ENCODE peak calls at places on chromosome 15, in eight cellular contexts. One of them, this sample, is unnamed. For H3K4me1, the result is how much of the 10 kb centered on the place peaks cover.

GRCh38 chr15:79372428-79372827 is 59.7 kb upstream of the MINAR1 start:
- DNase-seq in PC-3: no peak
- DNase-seq in trophoblast cell: no peak
- DNase-seq in ovary: no peak
- DNase-seq in naive thymus-derived CD4-positive, alpha-beta T cell: no peak
- DNase-seq in lower lobe of right lung: no peak
- DNase-seq in mesendoderm: peak
- DNase-seq in aorta: no peak
- DNase-seq in this sample: no peak

GRCh38 chr15:38471974-38472373 is 18.0 kb downstream of the FAM98B start:
- DNase-seq in PC-3: no peak
- DNase-seq in trophoblast cell: peak
- DNase-seq in ovary: no peak
- DNase-seq in naive thymus-derived CD4-positive, alpha-beta T cell: no peak
- DNase-seq in lower lobe of right lung: no peak
- DNase-seq in mesendoderm: no peak
- DNase-seq in aorta: no peak
- DNase-seq in this sample: no peak

GRCh38 chr15:66019377-66019776 is 150.1 kb downstream of the RAB11A start:
- DNase-seq in PC-3: no peak
- DNase-seq in trophoblast cell: no peak
- DNase-seq in ovary: no peak
- DNase-seq in naive thymus-derived CD4-positive, alpha-beta T cell: no peak
- DNase-seq in lower lobe of right lung: no peak
- DNase-seq in mesendoderm: peak
- DNase-seq in aorta: no peak
- DNase-seq in this sample: no peak

GRCh38 chr15:63332367-63333078 is 49.1 kb downstream of the CA12 start:
- DNase-seq in PC-3: peak
- DNase-seq in trophoblast cell: no peak
- DNase-seq in ovary: no peak
- DNase-seq in naive thymus-derived CD4-positive, alpha-beta T cell: no peak
- DNase-seq in lower lobe of right lung: no peak
- DNase-seq in mesendoderm: no peak
- DNase-seq in aorta: no peak
- DNase-seq in this sample: peak

GRCh38 chr15:60507596-60508424 is 28.9 kb upstream of the ICE2 start:
- DNase-seq in PC-3: peak
- DNase-seq in trophoblast cell: peak
- DNase-seq in ovary: no peak
- DNase-seq in naive thymus-derived CD4-positive, alpha-beta T cell: no peak
- DNase-seq in lower lobe of right lung: no peak
- DNase-seq in mesendoderm: peak
- DNase-seq in aorta: no peak
- DNase-seq in this sample: peak

GRCh38 chr15:79930509-79930908 is 33.7 kb upstream of the MTHFS start:
- DNase-seq in PC-3: no peak
- DNase-seq in trophoblast cell: peak
- DNase-seq in ovary: no peak
- DNase-seq in naive thymus-derived CD4-positive, alpha-beta T cell: no peak
- DNase-seq in lower lobe of right lung: no peak
- DNase-seq in mesendoderm: no peak
- DNase-seq in aorta: no peak
- DNase-seq in this sample: no peak

GRCh38 chr15:78800189-78800588 is 11.1 kb downstream of the ADAMTS7 start:
- DNase-seq in PC-3: no peak
- DNase-seq in trophoblast cell: peak
- DNase-seq in ovary: no peak
- DNase-seq in naive thymus-derived CD4-positive, alpha-beta T cell: no peak
- DNase-seq in lower lobe of right lung: no peak
- DNase-seq in mesendoderm: no peak
- DNase-seq in aorta: no peak
- DNase-seq in this sample: no peak

GRCh38 chr15:39502616-39503195 is 78.2 kb upstream of the THBS1 start:
- DNase-seq in PC-3: no peak
- DNase-seq in trophoblast cell: no peak
- DNase-seq in ovary: no peak
- DNase-seq in naive thymus-derived CD4-positive, alpha-beta T cell: no peak
- DNase-seq in lower lobe of right lung: no peak
- DNase-seq in mesendoderm: no peak
- DNase-seq in aorta: no peak
- DNase-seq in this sample: no peak

GRCh38 chr15:82554351-82554750 is 14.1 kb upstream of the RPS17 start:
- DNase-seq in PC-3: peak
- DNase-seq in trophoblast cell: no peak
- DNase-seq in ovary: no peak
- DNase-seq in naive thymus-derived CD4-positive, alpha-beta T cell: no peak
- DNase-seq in lower lobe of right lung: no peak
- DNase-seq in mesendoderm: no peak
- DNase-seq in aorta: no peak
- DNase-seq in this sample: no peak

GRCh38 chr15:77632760-77633133 is at the start of gene LINGO1:
- DNase-seq in PC-3: peak
- DNase-seq in trophoblast cell: no peak
- DNase-seq in ovary: peak
- DNase-seq in naive thymus-derived CD4-positive, alpha-beta T cell: no peak
- DNase-seq in lower lobe of right lung: no peak
- DNase-seq in mesendoderm: peak
- DNase-seq in aorta: no peak
- DNase-seq in this sample: no peak

GRCh38 chr15:35736150-35736549 is 190.2 kb upstream of the DPH6 start:
- DNase-seq in PC-3: peak
- DNase-seq in trophoblast cell: no peak
- DNase-seq in ovary: no peak
- DNase-seq in naive thymus-derived CD4-positive, alpha-beta T cell: no peak
- DNase-seq in lower lobe of right lung: no peak
- DNase-seq in mesendoderm: no peak
- DNase-seq in aorta: no peak
- DNase-seq in this sample: no peak

GRCh38 chr15:66071621-66072295 is 181.8 kb downstream of the MEGF11 start:
- DNase-seq in PC-3: no peak
- DNase-seq in trophoblast cell: no peak
- DNase-seq in ovary: no peak
- DNase-seq in naive thymus-derived CD4-positive, alpha-beta T cell: no peak
- DNase-seq in lower lobe of right lung: no peak
- DNase-seq in mesendoderm: no peak
- DNase-seq in aorta: no peak
- DNase-seq in this sample: no peak

GRCh38 chr15:74238984-74239645 is 3.0 kb downstream of the CCDC33 start:
- DNase-seq in PC-3: no peak
- DNase-seq in trophoblast cell: no peak
- DNase-seq in ovary: no peak
- DNase-seq in naive thymus-derived CD4-positive, alpha-beta T cell: no peak
- DNase-seq in lower lobe of right lung: no peak
- DNase-seq in mesendoderm: no peak
- DNase-seq in aorta: no peak
- DNase-seq in this sample: no peak

GRCh38 chr15:29819979-29820801 is 2.1 kb downstream of the TJP1 start:
- DNase-seq in PC-3: peak
- DNase-seq in trophoblast cell: no peak
- DNase-seq in ovary: no peak
- DNase-seq in naive thymus-derived CD4-positive, alpha-beta T cell: no peak
- DNase-seq in lower lobe of right lung: no peak
- DNase-seq in mesendoderm: peak
- DNase-seq in aorta: no peak
- DNase-seq in this sample: no peak

GRCh38 chr15:29820802-29821160 is 1.5 kb downstream of the TJP1 start:
- DNase-seq in PC-3: peak
- DNase-seq in trophoblast cell: no peak
- DNase-seq in ovary: no peak
- DNase-seq in naive thymus-derived CD4-positive, alpha-beta T cell: no peak
- DNase-seq in lower lobe of right lung: no peak
- DNase-seq in mesendoderm: no peak
- DNase-seq in aorta: no peak
- DNase-seq in this sample: no peak

GRCh38 chr15:29815000-29815704 is 7.1 kb downstream of the TJP1 start:
- DNase-seq in PC-3: peak
- DNase-seq in trophoblast cell: peak
- DNase-seq in ovary: no peak
- DNase-seq in naive thymus-derived CD4-positive, alpha-beta T cell: no peak
- DNase-seq in lower lobe of right lung: no peak
- DNase-seq in mesendoderm: no peak
- DNase-seq in aorta: no peak
- DNase-seq in this sample: no peak

GRCh38 chr15:29815705-29816042 is 6.6 kb downstream of the TJP1 start:
- DNase-seq in PC-3: no peak
- DNase-seq in trophoblast cell: no peak
- DNase-seq in ovary: no peak
- DNase-seq in naive thymus-derived CD4-positive, alpha-beta T cell: no peak
- DNase-seq in lower lobe of right lung: no peak
- DNase-seq in mesendoderm: no peak
- DNase-seq in aorta: no peak
- DNase-seq in this sample: no peak

DNA sequence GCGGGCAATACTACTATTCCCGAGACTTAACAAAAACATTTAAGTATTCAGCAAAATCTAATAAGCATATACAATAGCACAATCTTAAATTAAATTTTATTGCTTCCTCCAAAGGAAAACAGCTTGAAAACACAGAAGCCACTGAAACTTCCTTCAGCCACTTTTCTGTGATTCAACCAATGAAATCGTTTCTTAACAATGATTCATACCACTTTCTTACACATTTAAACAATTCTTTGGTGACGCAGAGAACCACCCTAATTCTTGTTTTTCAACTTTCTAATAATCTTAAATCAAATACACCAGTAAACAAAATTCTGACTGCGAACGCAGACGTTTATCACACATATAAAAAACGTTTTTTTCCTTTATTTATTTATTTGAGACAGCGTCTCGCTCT is 4.1 kb downstream of the TJP1 start:
- DNase-seq in PC-3: peak
- DNase-seq in trophoblast cell: peak
- DNase-seq in ovary: no peak
- DNase-seq in naive thymus-derived CD4-positive, alpha-beta T cell: no peak
- DNase-seq in lower lobe of right lung: no peak
- DNase-seq in mesendoderm: no peak
- DNase-seq in aorta: no peak
- DNase-seq in this sample: peak
- H3K4me1 ChIP-seq in PC-3: half or more
- H3K4me1 ChIP-seq in trophoblast cell: under half
- H3K4me1 ChIP-seq in ovary: under half
- H3K4me1 ChIP-seq in naive thymus-derived CD4-positive, alpha-beta T cell: under half
- H3K4me1 ChIP-seq in lower lobe of right lung: half or more
- H3K4me1 ChIP-seq in mesendoderm: under half
- H3K4me1 ChIP-seq in aorta: under half
- H3K4me1 ChIP-seq in this sample: half or more

GRCh38 chr15:96367436-96368200 is 37.1 kb downstream of the NR2F2 start:
- DNase-seq in PC-3: no peak
- DNase-seq in trophoblast cell: no peak
- DNase-seq in ovary: no peak
- DNase-seq in naive thymus-derived CD4-positive, alpha-beta T cell: no peak
- DNase-seq in lower lobe of right lung: no peak
- DNase-seq in mesendoderm: no peak
- DNase-seq in aorta: peak
- DNase-seq in this sample: no peak
- H3K4me3 ChIP-seq in PC-3: no peak
- H3K4me3 ChIP-seq in trophoblast cell: no peak
- H3K4me3 ChIP-seq in ovary: no peak
- H3K4me3 ChIP-seq in naive thymus-derived CD4-positive, alpha-beta T cell: no peak
- H3K4me3 ChIP-seq in lower lobe of right lung: peak
- H3K4me3 ChIP-seq in mesendoderm: no peak
- H3K4me3 ChIP-seq in aorta: peak
- H3K4me3 ChIP-seq in this sample: no peak

GRCh38 chr15:31346367-31347066 is 19.9 kb downstream of the KLF13 start:
- DNase-seq in PC-3: no peak
- DNase-seq in trophoblast cell: no peak
- DNase-seq in ovary: no peak
- DNase-seq in naive thymus-derived CD4-positive, alpha-beta T cell: peak
- DNase-seq in lower lobe of right lung: peak
- DNase-seq in mesendoderm: no peak
- DNase-seq in aorta: no peak
- DNase-seq in this sample: peak

GRCh38 chr15:31344266-31344665 is 17.6 kb downstream of the KLF13 start:
- DNase-seq in PC-3: no peak
- DNase-seq in trophoblast cell: no peak
- DNase-seq in ovary: no peak
- DNase-seq in naive thymus-derived CD4-positive, alpha-beta T cell: no peak
- DNase-seq in lower lobe of right lung: peak
- DNase-seq in mesendoderm: no peak
- DNase-seq in aorta: no peak
- DNase-seq in this sample: no peak

GRCh38 chr15:31345606-31346366 is 19.2 kb downstream of the KLF13 start:
- DNase-seq in PC-3: no peak
- DNase-seq in trophoblast cell: no peak
- DNase-seq in ovary: no peak
- DNase-seq in naive thymus-derived CD4-positive, alpha-beta T cell: no peak
- DNase-seq in lower lobe of right lung: no peak
- DNase-seq in mesendoderm: no peak
- DNase-seq in aorta: no peak
- DNase-seq in this sample: no peak

GRCh38 chr15:31343831-31344230 is 17.2 kb downstream of the KLF13 start:
- DNase-seq in PC-3: no peak
- DNase-seq in trophoblast cell: no peak
- DNase-seq in ovary: no peak
- DNase-seq in naive thymus-derived CD4-positive, alpha-beta T cell: no peak
- DNase-seq in lower lobe of right lung: no peak
- DNase-seq in mesendoderm: no peak
- DNase-seq in aorta: peak
- DNase-seq in this sample: no peak

GRCh38 chr15:31344824-31345605 is 18.4 kb downstream of the KLF13 start:
- DNase-seq in PC-3: no peak
- DNase-seq in trophoblast cell: no peak
- DNase-seq in ovary: no peak
- DNase-seq in naive thymus-derived CD4-positive, alpha-beta T cell: no peak
- DNase-seq in lower lobe of right lung: peak
- DNase-seq in mesendoderm: no peak
- DNase-seq in aorta: no peak
- DNase-seq in this sample: no peak
- H3K4me1 ChIP-seq in PC-3: under half
- H3K4me1 ChIP-seq in trophoblast cell: under half
- H3K4me1 ChIP-seq in ovary: under half
- H3K4me1 ChIP-seq in naive thymus-derived CD4-positive, alpha-beta T cell: half or more
- H3K4me1 ChIP-seq in lower lobe of right lung: half or more
- H3K4me1 ChIP-seq in mesendoderm: under half
- H3K4me1 ChIP-seq in aorta: under half
- H3K4me1 ChIP-seq in this sample: half or more

DNA sequence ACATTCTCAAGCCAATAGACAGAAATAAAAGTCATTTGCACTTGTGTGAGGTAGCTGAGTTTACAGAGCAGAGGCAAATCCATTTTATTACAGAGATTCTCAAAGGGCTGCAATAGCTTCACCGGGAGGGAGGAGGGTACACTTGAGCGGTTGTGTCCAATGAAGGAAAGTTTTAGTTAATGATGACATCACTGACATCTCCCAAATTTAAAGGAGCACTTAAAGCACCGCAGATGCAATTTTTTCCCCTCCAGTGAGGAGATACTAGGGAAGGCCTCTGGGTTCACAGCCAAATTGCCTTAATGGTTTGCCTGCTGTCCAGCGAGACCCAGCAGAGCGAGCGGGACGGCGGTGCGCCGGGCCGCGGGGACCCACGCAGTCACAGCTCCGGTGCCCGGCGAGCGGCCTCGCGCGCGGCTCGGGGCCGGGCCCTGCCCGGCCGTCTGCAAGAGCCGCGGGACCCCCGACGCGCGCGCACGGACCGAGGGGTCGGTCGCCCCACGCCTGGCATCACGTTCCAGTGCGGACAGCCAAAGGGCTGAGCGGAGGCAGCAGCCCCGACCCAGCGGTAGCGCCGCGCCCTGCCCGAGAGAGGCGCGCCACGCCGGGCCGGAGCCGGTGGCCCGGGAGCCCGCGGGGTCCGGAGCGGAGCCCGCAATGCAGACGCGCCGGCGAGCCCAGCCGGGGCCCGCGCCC is 160.5 kb upstream of the CHRNA7 start:
- DNase-seq in PC-3: no peak
- DNase-seq in trophoblast cell: no peak
- DNase-seq in ovary: peak
- DNase-seq in naive thymus-derived CD4-positive, alpha-beta T cell: peak
- DNase-seq in lower lobe of right lung: no peak
- DNase-seq in mesendoderm: peak
- DNase-seq in aorta: no peak
- DNase-seq in this sample: no peak
- H3K4me3 ChIP-seq in PC-3: no peak
- H3K4me3 ChIP-seq in trophoblast cell: peak
- H3K4me3 ChIP-seq in ovary: peak
- H3K4me3 ChIP-seq in naive thymus-derived CD4-positive, alpha-beta T cell: no peak
- H3K4me3 ChIP-seq in lower lobe of right lung: peak
- H3K4me3 ChIP-seq in mesendoderm: no peak
- H3K4me3 ChIP-seq in aorta: peak
- H3K4me3 ChIP-seq in this sample: peak

This sample was measured in SJSA1.